ENCODE peak calls at places on chromosomes 7 and 10, in four cellular contexts. E is GM12878, F is HepG2, H is K562. T is an unnamed sample.

GRCh38 chr7:44438851-44439250 is 51.6 kb downstream of the NUDCD3 start:
- DNase-seq in E (no peak), F (no peak), H (no peak), T (no peak)

GRCh38 chr10:14386202-14386593 is 55.5 kb upstream of the FRMD4A start:
- DNase-seq in E (no peak), H (no peak), F (no peak), T (no peak)

GRCh38 chr7:48140001-48140681 is 31.1 kb upstream of the ABCA13 start:
- DNase-seq in F (peak; percentile 99), H (no peak), E (no peak), T (no peak)

GRCh38 chr7:69739906-69740545 is 141.8 kb downstream of the AUTS2 start:
- DNase-seq in F (no peak), H (no peak), E (peak; percentile 81), T (peak; percentile 17)

GRCh38 chr7:1104514-1105179 is 16.7 kb downstream of the GPER1 start:
- DNase-seq in F (no peak), E (no peak), H (no peak), T (no peak)

GRCh38 chr10:59181668-59182067 is 5.2 kb downstream of the PHYHIPL start:
- DNase-seq in H (no peak), E (peak; percentile 17), F (peak; percentile 88), T (peak; percentile 56)

GRCh38 chr10:62811159-62811875 is 4.8 kb downstream of the EGR2 start:
- DNase-seq in F (no peak), H (no peak), E (peak; percentile 85), T (no peak)

GRCh38 chr10:48929413-48929990 is 10.1 kb downstream of the LRRC18 start:
- DNase-seq in F (no peak), H (no peak), E (no peak), T (no peak)

GRCh38 chr7:150686030-150686626 is 622 bp downstream of the GIMAP2 start:
- DNase-seq in E (no peak), F (no peak), H (no peak), T (no peak)

GRCh38 chr10:24826022-24826421 is 102.3 kb upstream of the ARHGAP21 start:
- DNase-seq in E (no peak), F (no peak), H (no peak), T (no peak)

GRCh38 chr7:152543801-152544200 is 108.0 kb upstream of the KMT2C start:
- DNase-seq in F (no peak), H (no peak), E (no peak), T (no peak)

GRCh38 chr7:4882742-4883351 is 669 bp downstream of the RADIL start:
- DNase-seq in E (no peak), H (peak; percentile 24), F (no peak), T (peak; percentile 24)

GRCh38 chr7:75987026-75987804 is 7.2 kb downstream of the TMEM120A start:
- DNase-seq in H (no peak), F (no peak), E (no peak), T (no peak)

GRCh38 chr7:128904381-128905197 is 5.9 kb downstream of the KCP start:
- DNase-seq in E (peak; percentile 35), H (peak; percentile 78), F (peak; percentile 52), T (peak; percentile 73)

GRCh38 chr7:11489280-11489679 is 342.7 kb downstream of the THSD7A start:
- DNase-seq in E (no peak), H (no peak), F (no peak), T (no peak)

GRCh38 chr10:10589540-10589939 is 428.1 kb upstream of the CELF2 start:
- DNase-seq in E (no peak), H (no peak), F (no peak), T (no peak)

GRCh38 chr10:1650542-1651279 is 86.6 kb downstream of the ADARB2 start:
- DNase-seq in E (no peak), H (no peak), F (no peak), T (no peak)

GRCh38 chr10:115001506-115002381 is 63.7 kb downstream of the TRUB1 start:
- DNase-seq in F (no peak), E (peak; percentile 21), H (no peak), T (no peak)

GRCh38 chr10:78401882-78402367 is 368.3 kb downstream of the RPS24 start:
- DNase-seq in E (no peak), F (no peak), H (no peak), T (no peak)

GRCh38 chr10:59847888-59848287 is 58.5 kb downstream of the CCDC6 start:
- DNase-seq in H (no peak), E (no peak), F (no peak), T (no peak)

GRCh38 chr10:91340613-91341362 is 69.4 kb upstream of the HECTD2 start:
- DNase-seq in E (no peak), F (no peak), H (no peak), T (no peak)

GRCh38 chr10:32646535-32646934 is 200.6 kb downstream of the CCDC7 start:
- DNase-seq in H (no peak), F (no peak), E (no peak), T (no peak)

DNA sequence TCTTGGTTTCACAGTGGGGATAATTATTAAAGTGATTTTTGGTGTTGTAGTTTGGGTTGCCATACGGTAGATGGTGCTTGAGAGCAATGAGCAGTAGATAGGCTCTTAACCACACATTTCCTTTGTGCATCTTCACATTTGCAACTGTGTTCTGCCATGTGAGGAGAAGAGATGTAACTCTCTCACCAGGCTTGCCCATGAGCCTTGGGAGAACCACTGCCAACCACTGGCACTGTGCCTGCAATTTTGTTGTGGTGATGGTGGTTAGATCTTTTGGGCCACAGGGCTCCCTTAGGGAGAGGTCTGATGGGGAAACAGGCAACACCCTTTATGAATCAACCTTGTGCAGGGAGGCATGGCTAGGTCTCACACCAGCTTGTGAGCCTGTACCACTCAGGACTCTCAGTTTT is 204.3 kb downstream of the CCDC7 start:
- DNase-seq in H (peak; percentile 13), F (no peak), E (peak; percentile 30), T (no peak)
- TF ChIP-seq TARDBP in H (no peak), F (no peak), E (no peak), T (no peak)

GRCh38 chr10:102773320-102773719 is 29.6 kb downstream of the WBP1L start:
- DNase-seq in F (no peak), E (no peak), H (no peak), T (no peak)
- TF ChIP-seq TARDBP in F (no peak), E (no peak), H (no peak), T (no peak)

GRCh38 chr10:33037726-33038125 is 79.7 kb upstream of the ITGB1 start:
- DNase-seq in H (no peak), F (no peak), E (no peak), T (no peak)

GRCh38 chr10:33039167-33039566 is 81.1 kb upstream of the ITGB1 start:
- DNase-seq in F (no peak), E (no peak), H (no peak), T (no peak)

GRCh38 chr10:33040436-33040835 is 82.4 kb upstream of the ITGB1 start:
- DNase-seq in E (no peak), H (no peak), F (no peak), T (no peak)

GRCh38 chr10:33036670-33037069 is 78.6 kb upstream of the ITGB1 start:
- DNase-seq in E (no peak), H (no peak), F (no peak), T (no peak)

DNA sequence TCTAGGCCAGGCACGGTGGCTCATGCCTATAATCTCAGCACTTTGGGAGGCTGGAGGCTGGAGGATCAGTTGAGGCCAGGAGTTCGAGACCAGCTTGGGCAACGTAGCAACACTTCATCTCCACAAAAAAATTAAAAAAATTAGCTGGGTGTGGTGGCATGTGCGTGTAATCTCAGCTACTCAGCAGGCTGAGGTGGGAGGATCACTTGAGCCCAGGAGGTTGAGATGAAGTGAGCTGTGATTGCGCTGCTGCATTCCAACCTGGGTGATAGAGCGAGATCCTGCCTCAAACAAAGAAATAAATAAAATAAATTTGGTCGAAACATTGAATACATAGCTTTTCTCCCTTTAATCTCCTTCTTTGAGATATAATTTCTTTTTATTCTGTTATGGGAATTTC is 80.6 kb upstream of the ITGB1 start:
- DNase-seq in H (no peak), F (no peak), E (no peak), T (no peak)
- TF ChIP-seq TARDBP in H (no peak), F (no peak), E (no peak), T (no peak)

DNA sequence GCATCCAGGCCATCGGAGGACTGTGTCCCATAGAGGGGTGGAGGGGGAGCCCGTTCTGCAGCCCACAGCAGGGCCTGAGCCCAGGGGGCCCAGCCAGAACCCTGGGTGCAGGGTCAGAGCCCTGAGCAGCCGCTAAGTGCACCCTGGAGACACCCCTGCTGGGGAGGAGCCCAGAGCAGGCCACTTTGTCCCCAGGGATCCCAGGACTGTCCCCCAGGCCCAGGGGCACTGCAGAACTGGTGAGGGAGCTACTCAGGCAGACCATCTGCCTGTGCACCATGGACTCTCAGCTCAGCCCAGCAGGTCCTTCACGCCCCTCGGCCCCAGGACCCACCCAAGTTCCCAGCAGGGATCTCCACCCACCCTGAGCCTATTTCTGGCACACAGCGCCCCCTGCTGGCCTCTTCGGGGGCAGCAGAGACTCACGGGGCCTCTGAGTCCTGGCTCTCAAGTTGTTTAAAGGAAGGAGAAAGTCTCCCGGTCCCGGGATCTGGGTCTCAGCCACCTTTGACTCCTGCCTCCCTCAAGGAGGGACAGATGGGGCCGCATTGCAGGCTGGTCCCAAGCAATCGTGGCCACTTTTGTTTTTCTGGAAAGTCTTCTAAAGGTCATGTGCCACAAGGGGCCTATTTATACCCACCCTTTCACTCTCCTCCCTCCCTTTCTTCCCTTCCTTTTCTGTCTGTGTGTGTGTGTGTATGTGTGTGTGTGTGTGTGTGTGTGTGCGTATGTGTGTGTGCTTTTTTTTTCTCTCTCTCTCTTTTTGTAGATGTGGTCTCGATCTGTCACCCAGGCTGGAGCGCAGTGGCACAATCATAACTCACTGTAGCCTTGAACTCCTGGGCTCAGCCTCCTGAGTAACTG is 90.3 kb downstream of the MYL10 start:
- DNase-seq in F (peak; percentile 34), H (peak; percentile 88), E (no peak), T (peak; percentile 78)
- TF ChIP-seq TARDBP in F (no peak), H (no peak), E (no peak), T (no peak)

DNA sequence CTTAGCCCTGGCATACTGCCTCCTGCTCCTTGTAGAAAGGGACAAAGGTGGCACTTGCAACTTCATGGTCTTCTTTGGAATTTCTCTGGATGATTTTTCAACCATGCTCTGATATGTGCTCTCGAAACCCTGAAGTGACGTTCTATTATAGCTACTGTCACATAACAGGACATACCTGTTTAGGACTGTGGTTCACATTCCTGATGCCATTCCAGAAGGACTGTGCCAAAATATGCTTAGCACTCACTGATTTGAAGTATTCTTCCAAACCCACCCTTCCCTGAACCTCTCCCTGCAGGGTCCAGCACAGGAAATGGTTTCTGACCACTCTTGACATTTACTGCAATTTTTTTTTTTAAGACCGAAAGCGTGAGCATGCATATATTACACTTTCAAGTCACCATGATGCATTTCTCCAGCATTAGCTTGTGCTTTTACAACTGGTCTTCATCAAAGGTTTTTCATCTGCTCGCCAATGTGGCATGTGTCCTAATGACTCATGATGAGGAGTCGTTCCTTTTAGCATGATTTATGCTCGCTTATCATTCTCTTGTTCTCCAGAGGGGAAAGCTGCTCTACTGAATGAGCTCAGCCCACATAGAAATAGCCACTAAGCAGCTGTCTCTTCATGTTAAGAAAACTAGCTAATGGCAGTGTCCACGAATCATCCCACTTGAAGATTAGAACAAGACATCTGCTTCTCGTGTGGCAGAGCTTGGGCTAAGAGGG is 135.2 kb downstream of the ADAM12 start:
- DNase-seq in E (no peak), F (no peak), H (no peak), T (no peak)
- TF ChIP-seq TARDBP in E (no peak), F (no peak), H (no peak), T (no peak)

GRCh38 chr10:106181491-106181890 is 983.0 kb downstream of the SORCS1 start:
- DNase-seq in F (no peak), H (no peak), E (no peak), T (no peak)
- TF ChIP-seq TARDBP in F (no peak), H (no peak), E (no peak), T (no peak)

T was measured in HEK293T.